ENCODE peak calls at places on chromosomes 7 and 10, in eight cellular contexts. D is activated CD8-positive, alpha-beta T cell treated with anti-CD3 and anti-CD28 coated beads for 36 hours; A is activated CD4-positive, alpha-beta T cell treated with anti-CD3 and anti-CD28 coated beads, Interleukin-2, amount 50 U/mL, for 1 hour; U is dermis microvascular lymphatic vessel endothelial cell; W is activated naive CD8-positive, alpha-beta T cell treated with anti-CD3 and anti-CD28 coated beads, Interleukin-2, amount 50 U/mL, for 16 hours; R is activated T-helper 2 cell treated with anti-CD3 and anti-CD28 coated beads, Interferon-gamma antibody, Interleukin-2, Interleukin-4, amounts not matched to agents 10 μg/mL and 5 μg/mL and 100 μg/mL, durations not matched to agents 14 hours and 24 hours and 36 hours; F is pancreas; P is psoas muscle. S is an unnamed sample.

GRCh38 chr7:134724606-134725005 is 54.8 kb upstream of the CALD1 start:
- DNase-seq in P (no peak), A (no peak), U (peak), F (no peak), D (peak), R (no peak), W (no peak), S (peak)

GRCh38 chr7:23712368-23713284 is 2.6 kb downstream of the STK31 start:
- DNase-seq in U (peak), P (no peak), W (no peak), F (no peak), A (no peak), D (no peak), R (no peak), S (no peak)

GRCh38 chr7:151086802-151087246 is 549 bp downstream of the AGAP3 start:
- DNase-seq in F (peak), D (peak), U (no peak), W (no peak), A (peak), P (peak), R (peak), S (no peak)

GRCh38 chr7:1028044-1028770 is 16.1 kb upstream of the GPR146 start:
- DNase-seq in R (peak), P (peak), W (peak), A (peak), U (peak), F (peak), D (peak), S (peak)

GRCh38 chr10:16361086-16361485 is 75.7 kb upstream of the PTER start:
- DNase-seq in P (no peak), W (no peak), U (no peak), F (no peak), A (no peak), R (no peak), D (no peak), S (no peak)

GRCh38 chr10:69213601-69214311 is 6.4 kb upstream of the HKDC1 start:
- DNase-seq in P (no peak), R (no peak), A (no peak), W (no peak), D (no peak), F (no peak), U (no peak), S (no peak)

GRCh38 chr7:92635538-92635937 is 45.3 kb upstream of the FAM133B start:
- DNase-seq in F (no peak), U (no peak), P (no peak), R (no peak), A (no peak), D (no peak), W (no peak), S (no peak)

GRCh38 chr7:119935418-119936025 is 337.5 kb upstream of the KCND2 start:
- DNase-seq in P (no peak), U (peak), D (no peak), R (no peak), F (no peak), W (no peak), A (no peak), S (no peak)

GRCh38 chr7:8190121-8190895 is 71.7 kb downstream of the ICA1 start:
- DNase-seq in W (peak), A (peak), P (no peak), U (peak), F (no peak), D (peak), R (peak), S (peak)

GRCh38 chr10:29980084-29980483 is 79.3 kb downstream of the JCAD start:
- DNase-seq in U (no peak), P (peak), F (no peak), D (no peak), A (no peak), W (no peak), R (no peak), S (no peak)

GRCh38 chr7:122622682-122623081 is 76.2 kb downstream of the RNF133 start:
- DNase-seq in U (no peak), A (no peak), D (no peak), F (no peak), R (no peak), W (no peak), P (no peak), S (no peak)

GRCh38 chr7:112290065-112290464 is 83.6 kb downstream of the ZNF277 start:
- DNase-seq in F (no peak), U (no peak), P (no peak), R (no peak), W (no peak), A (no peak), D (no peak), S (no peak)

GRCh38 chr7:2477447-2478386 is 1.5 kb upstream of the GRIFIN start:
- DNase-seq in P (peak), U (peak), A (peak), W (peak), D (peak), F (peak), R (peak), S (peak)

GRCh38 chr7:936131-937054 is 18.1 kb downstream of the ADAP1 start:
- DNase-seq in W (no peak), U (no peak), F (peak), A (no peak), D (peak), R (no peak), P (no peak), S (peak)

GRCh38 chr7:83807770-83808169 is 158.8 kb upstream of the SEMA3E start:
- DNase-seq in P (no peak), F (no peak), D (no peak), R (no peak), U (no peak), W (no peak), A (no peak), S (no peak)

GRCh38 chr10:71390921-71391690 is 5.6 kb upstream of the CDH23 start:
- DNase-seq in U (no peak), W (no peak), R (no peak), P (no peak), A (no peak), D (no peak), F (no peak), S (no peak)

GRCh38 chr7:48025630-48026029 is 3.3 kb downstream of the SUN3 start:
- DNase-seq in A (no peak), P (no peak), D (no peak), F (no peak), W (no peak), U (no peak), R (no peak), S (no peak)

GRCh38 chr7:33873981-33874750 is 31.2 kb upstream of the BMPER start:
- DNase-seq in P (no peak), F (no peak), D (no peak), W (no peak), A (no peak), U (no peak), R (no peak), S (no peak)

GRCh38 chr10:103761075-103761920 is 94.1 kb downstream of the SH3PXD2A start:
- DNase-seq in U (peak), D (no peak), R (no peak), P (no peak), W (no peak), F (no peak), A (no peak), S (no peak)

GRCh38 chr10:131642966-131643365 is 257.8 kb upstream of the PPP2R2D start:
- DNase-seq in F (no peak), P (no peak), U (no peak), W (no peak), A (no peak), R (no peak), D (no peak), S (no peak)

GRCh38 chr10:33520223-33520622 is 185.8 kb upstream of the NRP1 start:
- DNase-seq in P (no peak), U (no peak), R (no peak), A (no peak), D (no peak), W (no peak), F (no peak), S (no peak)

GRCh38 chr7:66921396-66921917 is 432 bp downstream of the TMEM248 start:
- DNase-seq in A (peak), F (peak), W (no peak), U (no peak), P (peak), D (peak), R (peak), S (no peak)

GRCh38 chr7:143974457-143974856 is 19.8 kb downstream of the OR2F1 start:
- DNase-seq in P (no peak), R (no peak), W (no peak), U (no peak), F (no peak), A (no peak), D (no peak), S (peak)

GRCh38 chr10:2812631-2813030 is 254.7 kb upstream of the PFKP start:
- DNase-seq in U (no peak), P (no peak), D (no peak), W (no peak), F (no peak), R (no peak), A (no peak), S (no peak)

GRCh38 chr7:23107781-23108180 is 2.2 kb downstream of the KLHL7 start:
- DNase-seq in D (no peak), F (no peak), P (no peak), A (no peak), R (no peak), W (no peak), U (peak), S (no peak)

GRCh38 chr10:119336599-119336998 is 129.2 kb downstream of the GRK5 start:
- DNase-seq in F (no peak), W (no peak), A (no peak), U (no peak), R (no peak), D (no peak), P (no peak), S (no peak)

GRCh38 chr10:84097787-84098353 is 41.4 kb upstream of the GHITM start:
- DNase-seq in D (no peak), P (no peak), U (peak), F (no peak), W (no peak), R (no peak), A (no peak), S (no peak)

GRCh38 chr10:114632869-114633715 is 25.0 kb downstream of the ABLIM1 start:
- DNase-seq in F (no peak), D (peak), A (no peak), W (no peak), P (peak), R (no peak), U (no peak), S (peak)

GRCh38 chr7:129607471-129608120 is 3.9 kb upstream of the NRF1 start:
- DNase-seq in U (no peak), W (no peak), A (peak), D (peak), F (no peak), R (peak), P (no peak), S (peak)

GRCh38 chr10:32793033-32793432 is 165.0 kb downstream of the ITGB1 start:
- DNase-seq in P (no peak), D (no peak), R (no peak), A (no peak), U (no peak), W (no peak), F (no peak), S (no peak)

GRCh38 chr7:77942431-77942830 is 143.9 kb downstream of the PHTF2 start:
- DNase-seq in A (no peak), W (no peak), F (no peak), D (no peak), R (no peak), P (no peak), U (no peak), S (no peak)

GRCh38 chr10:11401314-11402222 is 209.9 kb downstream of the USP6NL start:
- DNase-seq in D (peak), A (no peak), U (no peak), F (no peak), P (no peak), R (no peak), W (no peak), S (no peak)

GRCh38 chr7:130493275-130493868 is 1.5 kb downstream of the MEST start:
- DNase-seq in U (no peak), A (no peak), D (no peak), R (no peak), P (no peak), W (no peak), F (no peak), S (no peak)

GRCh38 chr7:29988391-29989256 is 977 bp downstream of the SCRN1 start:
- DNase-seq in D (peak), A (peak), F (peak), U (no peak), R (no peak), W (no peak), P (peak), S (peak)

GRCh38 chr10:51629969-51630617 is 69.3 kb downstream of the CSTF2T start:
- DNase-seq in W (no peak), D (no peak), P (peak), R (no peak), U (no peak), A (no peak), F (no peak), S (no peak)

GRCh38 chr7:114760477-114760876 is 161.4 kb upstream of the MDFIC start:
- DNase-seq in U (no peak), P (no peak), F (no peak), W (no peak), D (no peak), R (no peak), A (no peak), S (no peak)

S was measured in Calu3.